ENCODE peak calls at places on chromosomes 12 and 14, in seven cellular contexts. Y is nephron progenitor cell, X is astrocyte of the spinal cord, G is HS-27A, R is AG04450, M is NCI-H524, U is A549. L is an unnamed sample.

GRCh38 chr14:66476964-66477363 is 9.2 kb upstream of the CCDC196 start:
- DNase-seq in Y (no peak), X (peak), G (peak), R (no peak), M (no peak), U (peak), L (no peak)

GRCh38 chr12:63930971-63931370 is 86.5 kb downstream of the SRGAP1 start:
- DNase-seq in Y (no peak), X (peak), G (no peak), R (no peak), M (no peak), U (no peak), L (no peak)

GRCh38 chr14:103735815-103736545 is 20.4 kb downstream of the ZFYVE21 start:
- DNase-seq in Y (no peak), X (no peak), G (no peak), R (no peak), M (no peak), U (no peak), L (no peak)

GRCh38 chr12:93521225-93521854 is 51.1 kb upstream of the SOCS2 start:
- DNase-seq in Y (no peak), X (no peak), G (no peak), R (no peak), M (no peak), U (no peak), L (no peak)

GRCh38 chr14:95885866-95886265 is 9.2 kb downstream of the TUNAR start:
- DNase-seq in Y (no peak), X (peak), G (no peak), R (no peak), M (no peak), U (no peak), L (no peak)

GRCh38 chr14:103542545-103543088 is 13.6 kb downstream of the TRMT61A start:
- DNase-seq in Y (peak), X (no peak), G (no peak), R (no peak), M (peak), U (no peak), L (peak)

GRCh38 chr12:66002812-66003211 is 127.7 kb downstream of the LLPH start:
- DNase-seq in Y (no peak), X (peak), G (no peak), R (no peak), M (no peak), U (no peak), L (no peak)

GRCh38 chr14:77203611-77204456 is 22.2 kb downstream of the TMEM63C start:
- DNase-seq in Y (no peak), X (no peak), G (no peak), R (no peak), M (peak), U (no peak), L (peak)

GRCh38 chr14:97524579-97525319 is 727.6 kb downstream of the VRK1 start:
- DNase-seq in Y (no peak), X (no peak), G (no peak), R (no peak), M (no peak), U (no peak), L (no peak)

GRCh38 chr14:89206426-89206825 is 210.6 kb downstream of the FOXN3 start:
- DNase-seq in Y (no peak), X (peak), G (no peak), R (no peak), M (no peak), U (no peak), L (no peak)

GRCh38 chr12:57852195-57852594 is 5.7 kb upstream of the CTDSP2 start:
- DNase-seq in Y (no peak), X (no peak), G (no peak), R (no peak), M (no peak), U (no peak), L (no peak)

L was measured in NCI-H1092.